ENCODE peak calls at places on chromosomes 4 and X, in six cellular contexts. Y, V, K, M, R and W are unnamed samples.
A peak's percentile ranks its signal among the peaks of the same experiment; 100 is the strongest.

GRCh38 chr4:162700358-162700757 is 466.3 kb downstream of the NAF1 start:
- DNase-seq in M (no peak), Y (no peak), V (no peak), K (no peak), R (no peak), W (no peak)

GRCh38 chr4:113960684-113961321 is 18.6 kb downstream of the ARSJ start:
- DNase-seq in M (no peak), R (no peak), Y (no peak), V (no peak), K (no peak), W (no peak)

GRCh38 chrX:119693032-119693995 is at the start of gene SEPTIN6:
- DNase-seq in V (peak; percentile 91), M (peak; percentile 65), R (peak; percentile 90), Y (peak; percentile 28), K (peak; percentile 64), W (peak; percentile 60)

GRCh38 chr4:3257691-3258482 is 8.9 kb downstream of the MSANTD1 start:
- DNase-seq in R (peak; percentile 50), M (peak; percentile 72), K (no peak), V (no peak), Y (no peak), W (no peak)

GRCh38 chr4:41205130-41205529 is 9.2 kb downstream of the APBB2 start:
- DNase-seq in V (no peak), M (no peak), R (no peak), Y (no peak), K (no peak), W (no peak)

GRCh38 chr4:82063017-82063416 is 310.8 kb downstream of the HNRNPD start:
- DNase-seq in M (no peak), R (no peak), V (peak; percentile 55), K (no peak), Y (no peak), W (no peak)

GRCh38 chrX:31483336-31483735 is 411.5 kb upstream of the FTHL17 start:
- DNase-seq in R (no peak), M (no peak), V (no peak), Y (no peak), K (no peak), W (peak; percentile 63)

GRCh38 chr4:78749972-78750727 is 26.0 kb upstream of the BMP2K start:
- DNase-seq in V (no peak), M (no peak), K (no peak), Y (no peak), R (no peak), W (no peak)

GRCh38 chr4:43763029-43763610 is 685.5 kb downstream of the KCTD8 start:
- DNase-seq in Y (no peak), M (no peak), V (no peak), R (no peak), K (peak; percentile 43), W (no peak)

GRCh38 chr4:2935762-2936743 is 27.2 kb downstream of the NOP14 start:
- DNase-seq in M (peak; percentile 88), R (no peak), Y (no peak), V (no peak), K (no peak), W (peak; percentile 47)

GRCh38 chr4:66300336-66300934 is 630.1 kb upstream of the EPHA5 start:
- DNase-seq in R (no peak), V (no peak), M (peak; percentile 89), Y (no peak), K (no peak), W (no peak)

GRCh38 chrX:33045245-33045644 is 166.1 kb downstream of the DMD start:
- DNase-seq in M (no peak), Y (no peak), V (no peak), K (no peak), R (no peak), W (no peak)

GRCh38 chr4:11954093-11954492 is 525.4 kb upstream of the HS3ST1 start:
- DNase-seq in R (no peak), M (peak; percentile 42), V (peak; percentile 14), K (no peak), Y (no peak), W (no peak)

GRCh38 chrX:9626379-9626778 is 139.3 kb downstream of the GPR143 start:
- DNase-seq in Y (no peak), M (peak; percentile 45), R (no peak), V (no peak), K (no peak), W (no peak)

GRCh38 chr4:13694256-13694655 is 66.7 kb upstream of the BOD1L1 start:
- DNase-seq in R (no peak), M (no peak), V (no peak), Y (no peak), K (no peak), W (no peak)

GRCh38 chrX:22486326-22486725 is 213.6 kb downstream of the CBLL2 start:
- DNase-seq in K (no peak), Y (no peak), V (no peak), M (no peak), R (no peak), W (no peak)

GRCh38 chrX:46185923-46186810 is 359.1 kb downstream of the ZNF674 start:
- DNase-seq in R (no peak), Y (no peak), K (no peak), M (peak; percentile 71), V (no peak), W (no peak)

GRCh38 chrX:116284383-116284782 is 113.8 kb downstream of the AGTR2 start:
- DNase-seq in K (no peak), M (peak; percentile 82), R (no peak), V (no peak), Y (no peak), W (no peak)

GRCh38 chrX:87578978-87579377 is 61.4 kb downstream of the KLHL4 start:
- DNase-seq in M (peak; percentile 5), R (no peak), V (no peak), Y (no peak), K (no peak), W (no peak)

GRCh38 chr4:168631241-168632151 is 134.6 kb downstream of the PALLD start:
- DNase-seq in K (peak; percentile 70), M (peak; percentile 69), R (peak; percentile 17), Y (no peak), V (no peak), W (peak; percentile 60)

DNA sequence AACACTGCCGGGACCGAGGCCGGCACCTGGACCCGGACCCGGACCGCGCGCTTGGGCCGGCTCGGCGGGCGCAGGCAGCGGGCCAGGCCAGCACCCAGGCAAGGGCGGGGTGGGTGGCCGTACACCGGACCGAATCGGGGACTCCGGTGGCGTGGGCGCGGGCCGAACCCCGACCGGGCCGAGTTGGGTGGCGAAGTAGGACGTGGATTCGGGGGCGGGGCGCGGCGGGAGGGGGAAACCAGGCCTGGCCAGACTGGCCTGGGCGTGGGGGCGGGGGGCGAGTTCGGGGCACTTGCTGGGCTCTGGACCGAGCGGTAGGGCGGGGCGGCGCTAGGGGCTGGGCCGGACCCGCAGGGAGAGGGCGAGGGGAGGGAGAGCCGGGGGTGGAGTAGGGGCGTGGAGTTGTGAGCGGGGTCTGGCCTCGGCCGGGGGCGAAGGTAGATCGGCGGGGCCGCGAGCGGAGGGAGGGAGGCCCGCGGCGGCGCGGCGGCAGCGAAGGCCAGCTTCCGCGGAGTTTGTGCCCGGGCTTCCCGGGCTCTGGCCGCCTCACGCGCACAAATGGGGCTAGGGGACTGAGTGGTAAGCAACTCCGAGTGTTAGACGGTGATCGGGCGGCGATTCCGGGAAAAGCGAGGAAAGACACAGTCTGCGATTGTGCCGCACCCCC is 1.8 kb upstream of the BCORL1 start:
- DNase-seq in K (peak; percentile 73), V (no peak), M (peak; percentile 15), R (peak; percentile 22), Y (no peak), W (no peak)
- H3K27ac ChIP-seq in K (peak overlapping the region; percentile 53), V (no peak overlapping the region), M (no peak overlapping the region), R (peak overlapping the region; percentile 43), Y (peak overlapping the region; percentile 51), W (no peak overlapping the region)

GRCh38 chr4:173531085-173531965 is 1.3 kb upstream of the HAND2 start:
- DNase-seq in R (no peak), M (no peak), K (no peak), Y (no peak), V (no peak), W (no peak)
- H3K4me3 ChIP-seq in R (no peak overlapping the region), M (no peak overlapping the region), K (no peak overlapping the region), Y (no peak overlapping the region), V (no peak overlapping the region), W (no peak overlapping the region)

GRCh38 chrX:24759786-24760185 is 66.1 kb downstream of the POLA1 start:
- DNase-seq in Y (no peak), K (no peak), R (no peak), V (no peak), M (no peak), W (no peak)
- TF ChIP-seq CTCF in Y (no peak), K (no peak), R (no peak), V (no peak), M (no peak), W (no peak)

GRCh38 chr4:102761478-102761790 is 666 bp upstream of the MANBA start:
- DNase-seq in K (no peak), M (peak; percentile 4), R (no peak), V (peak; percentile 42), Y (no peak), W (no peak)
- H3K27ac ChIP-seq in K (peak overlapping the region; percentile 81), M (no peak overlapping the region), R (no peak overlapping the region), V (no peak overlapping the region), Y (peak overlapping the region; percentile 81), W (no peak overlapping the region)

DNA sequence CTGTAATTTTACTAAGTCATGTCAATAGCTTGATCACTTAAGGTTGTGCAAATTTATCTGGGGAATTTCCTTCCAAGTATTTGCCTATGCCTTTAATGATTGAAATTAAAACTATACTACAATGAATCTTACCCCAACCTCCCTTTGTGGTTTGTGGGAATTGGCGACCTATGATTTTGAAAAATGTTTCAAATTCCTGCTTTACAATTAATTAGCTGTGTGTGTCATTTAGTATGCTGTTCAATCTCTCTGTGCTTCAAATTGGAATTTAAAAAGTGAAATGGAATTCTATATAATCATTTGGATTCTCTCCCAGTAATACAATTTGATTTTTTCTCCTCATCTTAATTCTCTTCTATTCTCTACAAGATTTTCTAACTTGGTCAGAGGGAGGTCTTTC is 2319.5 kb downstream of the ARAP2 start:
- DNase-seq in V (no peak), Y (no peak), K (no peak), M (no peak), R (no peak), W (no peak)
- H3K4me3 ChIP-seq in V (no peak overlapping the region), Y (no peak overlapping the region), K (no peak overlapping the region), M (no peak overlapping the region), R (no peak overlapping the region), W (no peak overlapping the region)

DNA sequence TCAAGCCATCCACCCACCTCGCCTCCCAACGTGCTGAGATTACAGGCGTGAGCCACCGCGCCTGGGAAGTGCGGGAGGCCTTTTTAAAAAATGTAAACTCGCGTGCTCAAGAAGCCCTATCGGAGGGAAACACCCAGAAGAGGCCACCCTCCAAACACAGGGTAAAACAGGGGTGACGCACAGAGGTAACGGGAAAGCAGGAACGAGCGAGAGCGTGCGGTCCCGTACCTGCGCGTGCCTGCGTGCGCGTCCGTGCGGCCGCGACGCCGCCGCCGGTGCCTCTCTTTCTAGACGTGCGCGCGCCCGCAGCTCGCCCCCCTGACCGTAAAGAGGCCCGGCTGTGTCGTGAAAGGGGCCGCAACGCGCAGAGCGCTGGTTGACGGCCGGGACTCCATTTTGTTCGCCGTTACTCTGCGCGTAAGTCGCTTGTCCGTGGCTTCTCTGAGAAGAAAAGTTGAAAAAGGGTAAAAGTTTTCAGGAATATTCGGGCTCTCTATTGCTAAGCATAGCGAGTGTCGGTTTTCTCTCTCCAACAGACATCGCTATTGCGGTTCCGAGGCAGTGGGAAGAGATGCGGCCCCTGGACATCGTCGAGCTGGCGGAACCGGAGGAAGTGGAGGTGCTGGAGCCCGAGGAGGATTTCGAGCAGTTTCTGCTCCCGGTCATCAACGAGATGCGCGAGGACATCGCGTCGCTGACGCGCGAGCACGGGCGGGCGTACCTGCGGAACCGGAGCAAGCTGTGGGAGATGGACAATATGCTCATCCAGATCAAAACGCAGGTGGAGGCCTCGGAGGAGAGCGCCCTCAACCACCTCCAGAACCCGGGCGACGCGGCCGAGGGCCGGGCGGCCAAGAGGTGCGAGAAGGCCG is at the start of gene MRFAP1:
- DNase-seq in K (peak; percentile 96), Y (peak; percentile 88), R (peak; percentile 92), V (peak; percentile 96), M (peak; percentile 90), W (peak; percentile 87)
- TF ChIP-seq CTCF in K (no peak), Y (peak; percentile 11), R (no peak), V (no peak), M (no peak), W (no peak)